ENCODE peak calls at places on chromosomes 11 and 22, in seven cellular contexts. I is fibroblast of lung, N is psoas muscle, J is adrenal gland, D is PC-3, Q is SK-N-SH, K is H1. Z is an unnamed sample.

GRCh38 chr11:113647856-113648255 is 58.3 kb downstream of the TMPRSS5 start:
- DNase-seq in Q (no peak), K (no peak), D (no peak), N (no peak), J (no peak), I (no peak), Z (no peak)

GRCh38 chr11:86151188-86152005 is 82.5 kb upstream of the PICALM start:
- DNase-seq in J (no peak), Q (no peak), N (no peak), I (peak), K (no peak), D (peak), Z (peak)

GRCh38 chr22:45997077-45997774 is 20.3 kb upstream of the WNT7B start:
- DNase-seq in I (peak), K (no peak), J (peak), D (peak), Q (no peak), N (peak), Z (peak)

GRCh38 chr22:32623943-32624342 is 149.3 kb downstream of the FBXO7 start:
- DNase-seq in D (no peak), I (peak), N (peak), K (no peak), J (peak), Q (no peak), Z (no peak)

GRCh38 chr11:122305018-122305417 is 189.0 kb upstream of the BLID start:
- DNase-seq in I (no peak), D (no peak), Q (no peak), J (no peak), N (no peak), K (no peak), Z (no peak)

GRCh38 chr11:128269466-128269865 is 317.9 kb downstream of the ETS1 start:
- DNase-seq in D (no peak), Q (no peak), I (no peak), K (no peak), N (no peak), J (no peak), Z (no peak)

GRCh38 chr22:41682033-41682807 is 6.4 kb downstream of the SNU13 start:
- DNase-seq in D (peak), Q (peak), I (peak), K (no peak), J (peak), N (peak), Z (peak)

GRCh38 chr11:117019871-117020270 is 78.4 kb downstream of the SIK3 start:
- DNase-seq in I (no peak), D (no peak), N (no peak), J (no peak), K (no peak), Q (no peak), Z (no peak)

GRCh38 chr11:123247813-123248379 is 52.8 kb upstream of the CLMP start:
- DNase-seq in D (no peak), I (no peak), J (no peak), Q (peak), N (no peak), K (no peak), Z (no peak)

GRCh38 chr11:126152586-126152985 is 58.9 kb downstream of the RPUSD4 start:
- DNase-seq in J (no peak), N (no peak), D (peak), Q (no peak), K (no peak), I (no peak), Z (no peak)

GRCh38 chr22:32991353-32992115 is 66.6 kb downstream of the SYN3 start:
- DNase-seq in Q (peak), N (peak), I (peak), K (no peak), D (no peak), J (peak), Z (peak)

GRCh38 chr11:111047376-111047775 is 198.1 kb upstream of the POU2AF2 start:
- DNase-seq in J (no peak), Q (no peak), K (no peak), I (peak), N (no peak), D (no peak), Z (no peak)

GRCh38 chr22:49524362-49524761 is 303.3 kb downstream of the BRD1 start:
- DNase-seq in I (no peak), Q (no peak), J (no peak), D (no peak), N (no peak), K (no peak), Z (no peak)

GRCh38 chr22:50267591-50268390 is 2.4 kb downstream of the MAPK11 start:
- DNase-seq in N (peak), J (peak), D (no peak), K (no peak), Q (peak), I (peak), Z (no peak)

GRCh38 chr11:128207861-128208321 is 379.5 kb downstream of the ETS1 start:
- DNase-seq in N (no peak), J (no peak), Q (no peak), K (no peak), D (peak), I (peak), Z (no peak)

GRCh38 chr11:117572129-117572528 is 224.9 kb downstream of the DSCAML1 start:
- DNase-seq in I (no peak), Q (no peak), N (no peak), K (no peak), D (no peak), J (no peak), Z (no peak)

GRCh38 chr22:39530692-39531331 is 1.7 kb downstream of the RPS19BP1 start:
- DNase-seq in Q (peak), I (peak), D (peak), N (no peak), J (peak), K (no peak), Z (no peak)

GRCh38 chr22:43078522-43078921 is 10.7 kb downstream of the TTLL1 start:
- DNase-seq in D (no peak), I (no peak), N (no peak), J (no peak), K (no peak), Q (no peak), Z (no peak)

GRCh38 chr11:512895-513595 is 6.0 kb upstream of the RNH1 start:
- DNase-seq in I (no peak), N (no peak), K (no peak), J (no peak), D (no peak), Q (no peak), Z (no peak)

GRCh38 chr11:72786305-72787261 is 7.3 kb downstream of the STARD10 start:
- DNase-seq in I (no peak), K (no peak), D (peak), Q (no peak), J (no peak), N (no peak), Z (no peak)

GRCh38 chr22:43044402-43044801 is 29.5 kb upstream of the PACSIN2 start:
- DNase-seq in I (no peak), K (no peak), Q (no peak), D (no peak), J (no peak), N (no peak), Z (no peak)

GRCh38 chr11:5713695-5714094 is 22.6 kb upstream of the OR56B1 start:
- DNase-seq in D (no peak), I (no peak), Q (no peak), N (no peak), K (no peak), J (no peak), Z (no peak)

GRCh38 chr11:2383823-2384722 is 7.0 kb downstream of the CD81 start:
- DNase-seq in D (no peak), K (no peak), N (peak), I (no peak), Q (no peak), J (no peak), Z (no peak)

GRCh38 chr22:25942126-25942988 is 200.4 kb downstream of the MYO18B start:
- DNase-seq in K (no peak), N (no peak), D (no peak), J (no peak), Q (no peak), I (no peak), Z (no peak)

GRCh38 chr11:72239296-72239848 is 4.6 kb downstream of the PHOX2A start:
- DNase-seq in K (no peak), I (peak), N (peak), D (peak), Q (peak), J (no peak), Z (no peak)

GRCh38 chr11:2928605-2929510 is at the start of gene PHLDA2:
- DNase-seq in J (no peak), Q (peak), D (peak), N (peak), K (no peak), I (peak), Z (no peak)

GRCh38 chr22:31872209-31872608 is 72.1 kb upstream of the YWHAH start:
- DNase-seq in D (no peak), N (no peak), Q (peak), I (no peak), K (no peak), J (no peak), Z (no peak)

GRCh38 chr22:36729321-36729720 is 25.8 kb upstream of the CACNG2 start:
- DNase-seq in K (no peak), J (no peak), N (no peak), D (no peak), I (no peak), Q (no peak), Z (peak)

GRCh38 chr22:46893281-46894020 is 131.0 kb downstream of the TBC1D22A start:
- DNase-seq in N (no peak), D (no peak), J (no peak), Q (no peak), K (no peak), I (no peak), Z (peak)

GRCh38 chr22:23684561-23685031 is 6.2 kb upstream of the RGL4 start:
- DNase-seq in N (no peak), I (peak), J (peak), K (no peak), D (no peak), Q (no peak), Z (no peak)

GRCh38 chr11:84788220-84788619 is 838.9 kb downstream of the DLG2 start:
- DNase-seq in Q (no peak), N (no peak), J (no peak), K (no peak), D (peak), I (no peak), Z (no peak)

GRCh38 chr11:63845305-63845704 is 6.4 kb downstream of the MARK2 start:
- DNase-seq in Q (no peak), K (no peak), D (peak), J (peak), N (no peak), I (peak), Z (no peak)

GRCh38 chr11:12880327-12880726 is 128.8 kb upstream of the RASSF10 start:
- DNase-seq in J (no peak), D (no peak), Q (no peak), K (no peak), I (no peak), N (no peak), Z (no peak)

DNA sequence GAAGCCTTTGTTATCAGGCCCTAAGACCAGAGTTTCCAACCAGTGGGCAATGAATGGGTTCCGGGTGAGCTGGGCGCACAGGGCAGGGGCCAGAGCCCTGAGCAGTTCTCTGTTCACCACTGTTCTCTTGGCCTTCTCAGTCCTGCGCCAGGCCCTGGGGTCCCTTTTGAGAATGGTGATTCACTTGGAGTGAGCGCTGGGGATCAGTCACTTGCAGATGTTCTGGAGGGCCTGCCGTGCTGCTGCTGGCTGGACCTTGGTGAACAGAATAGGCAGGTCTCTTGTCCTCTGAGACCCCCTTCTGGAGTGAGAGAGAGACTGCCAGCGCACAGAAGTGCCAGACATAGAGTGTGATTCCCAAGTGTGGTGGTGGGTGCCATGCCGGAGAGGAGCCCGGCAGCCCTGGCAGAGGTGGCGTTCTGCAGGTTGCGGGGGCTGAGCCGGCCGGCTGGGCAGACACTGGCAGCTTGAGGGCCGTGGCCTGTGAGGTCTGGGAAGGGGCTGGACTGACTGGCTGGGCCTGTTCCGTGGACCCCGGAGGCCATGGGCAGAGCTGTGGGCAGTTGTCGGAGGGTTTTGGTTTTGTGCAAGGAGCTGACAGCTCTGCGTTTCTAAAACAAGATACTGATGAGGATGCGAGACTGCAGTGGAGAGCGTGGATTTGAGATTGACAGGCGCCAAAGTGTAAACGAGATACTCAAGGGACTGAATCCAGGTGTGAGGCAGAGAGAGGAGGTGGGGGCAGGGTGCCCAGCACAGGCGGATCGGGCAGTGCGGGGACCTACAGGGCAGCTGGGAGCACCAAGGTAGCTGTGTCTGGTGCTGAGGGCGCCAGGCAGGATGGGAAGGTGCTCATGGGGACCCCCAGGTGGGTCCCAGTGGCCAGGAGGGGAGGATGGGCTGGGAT is 12.3 kb downstream of the TPCN2 start:
- DNase-seq in I (no peak), Q (no peak), N (no peak), K (no peak), D (no peak), J (no peak), Z (no peak)
- TF ChIP-seq CTCF in I (no peak), Q (no peak), N (no peak), K (peak), D (no peak), J (no peak), Z (no peak)

DNA sequence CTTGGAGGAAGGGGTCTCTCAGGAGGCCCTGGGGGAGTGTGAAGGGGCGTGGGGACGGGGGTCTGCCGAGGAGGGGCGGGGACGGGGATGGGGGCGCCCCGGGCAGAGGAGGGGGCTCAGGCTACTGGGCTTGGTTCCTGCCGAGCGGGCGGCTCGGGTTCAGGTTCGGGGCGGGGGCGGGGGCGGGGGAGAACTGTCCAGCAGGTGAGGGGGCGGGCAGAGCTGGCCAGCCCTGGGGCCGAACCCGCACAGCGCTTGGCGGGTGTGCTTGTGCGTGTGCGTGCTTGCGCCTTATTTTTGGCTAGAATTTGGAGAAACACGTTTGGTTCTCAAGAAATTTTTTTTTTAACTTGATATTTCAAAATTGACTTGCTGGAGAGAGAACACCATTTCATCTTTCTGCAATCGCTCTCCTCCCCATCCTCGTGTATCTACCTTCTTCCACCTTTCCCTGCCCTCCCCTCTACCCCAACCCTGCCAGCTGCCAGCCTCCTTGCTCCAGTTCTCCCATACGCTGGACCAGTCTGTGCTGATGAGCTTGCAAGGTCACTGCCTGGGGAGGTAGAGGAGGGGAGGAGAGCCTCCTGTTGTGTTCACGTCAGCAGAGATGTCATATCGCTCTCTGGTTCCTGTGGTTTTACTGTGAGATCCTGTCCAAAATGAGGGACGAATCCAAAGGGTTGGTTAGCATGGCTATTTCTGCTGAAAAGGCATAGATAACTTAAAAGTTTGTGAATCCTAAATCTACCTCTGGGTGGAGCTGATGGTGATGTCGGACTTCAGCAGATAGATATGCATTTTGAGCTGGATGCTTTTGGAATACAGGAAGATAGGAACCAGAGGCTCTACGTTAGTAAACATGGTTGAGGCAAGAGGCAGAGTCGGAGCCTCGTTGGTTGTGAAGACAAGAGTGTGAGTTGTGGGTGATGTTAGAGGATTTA is 668 bp downstream of the MADD start:
- DNase-seq in D (peak), Q (peak), I (peak), K (no peak), J (peak), N (no peak), Z (no peak)
- TF ChIP-seq CTCF in D (peak), Q (peak), I (no peak), K (no peak), J (no peak), N (no peak), Z (peak)

GRCh38 chr11:100557830-100558611 is 129.1 kb upstream of the ARHGAP42 start:
- DNase-seq in I (peak), K (no peak), N (no peak), J (no peak), Q (no peak), D (peak), Z (no peak)
- TF ChIP-seq CTCF in I (no peak), K (no peak), N (no peak), J (no peak), Q (no peak), D (no peak), Z (no peak)

GRCh38 chr11:17894929-17895658 is 117.8 kb downstream of the SERGEF start:
- DNase-seq in J (no peak), Q (peak), D (no peak), K (no peak), N (no peak), I (peak), Z (no peak)

GRCh38 chr11:17887779-17888178 is 125.1 kb downstream of the SERGEF start:
- DNase-seq in Q (no peak), N (no peak), D (no peak), K (no peak), I (no peak), J (no peak), Z (no peak)

GRCh38 chr11:17892409-17892808 is 120.4 kb downstream of the SERGEF start:
- DNase-seq in I (no peak), N (no peak), Q (no peak), J (no peak), K (no peak), D (no peak), Z (no peak)

GRCh38 chr11:17890333-17890732 is 122.5 kb downstream of the SERGEF start:
- DNase-seq in D (peak), N (no peak), Q (no peak), I (peak), J (no peak), K (no peak), Z (no peak)
- TF ChIP-seq CTCF in D (peak), N (no peak), Q (peak), I (peak), J (peak), K (no peak), Z (peak)

GRCh38 chr11:60128376-60128775 is 39.9 kb downstream of the MS4A2 start:
- DNase-seq in N (no peak), J (no peak), Q (no peak), I (no peak), K (no peak), D (no peak), Z (no peak)

GRCh38 chr11:60131943-60132342 is 43.5 kb downstream of the MS4A2 start:
- DNase-seq in K (no peak), N (no peak), J (no peak), D (no peak), I (no peak), Q (no peak), Z (no peak)

GRCh38 chr11:60129853-60130252 is 41.4 kb downstream of the MS4A2 start:
- DNase-seq in D (no peak), N (no peak), J (no peak), I (no peak), Q (no peak), K (no peak), Z (no peak)

GRCh38 chr11:60127311-60127811 is 38.9 kb downstream of the MS4A2 start:
- DNase-seq in D (peak), I (no peak), K (no peak), J (no peak), N (no peak), Q (no peak), Z (no peak)

DNA sequence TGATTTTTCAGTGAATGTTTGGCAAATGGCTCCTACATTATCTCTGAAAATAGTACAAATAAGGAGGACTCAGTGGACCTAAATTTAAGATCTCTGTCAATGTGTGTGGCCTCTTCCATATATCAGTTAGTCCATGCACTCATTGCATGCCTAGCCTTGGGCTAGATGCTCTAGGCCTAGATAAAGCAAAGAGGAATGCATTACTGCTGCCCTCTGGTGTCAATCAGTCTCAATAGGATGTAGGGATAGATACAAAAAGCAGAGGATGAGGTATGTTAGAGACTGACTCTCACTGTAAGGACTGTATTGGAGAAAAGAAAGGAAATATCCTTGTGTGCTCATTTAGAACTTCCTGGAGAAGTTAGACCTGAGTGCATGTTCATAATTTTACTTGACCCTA is 42.0 kb downstream of the MS4A2 start:
- DNase-seq in J (no peak), I (no peak), N (no peak), K (peak), D (peak), Q (peak), Z (no peak)
- TF ChIP-seq CTCF in J (peak), I (no peak), N (no peak), K (peak), D (peak), Q (peak), Z (peak)

DNA sequence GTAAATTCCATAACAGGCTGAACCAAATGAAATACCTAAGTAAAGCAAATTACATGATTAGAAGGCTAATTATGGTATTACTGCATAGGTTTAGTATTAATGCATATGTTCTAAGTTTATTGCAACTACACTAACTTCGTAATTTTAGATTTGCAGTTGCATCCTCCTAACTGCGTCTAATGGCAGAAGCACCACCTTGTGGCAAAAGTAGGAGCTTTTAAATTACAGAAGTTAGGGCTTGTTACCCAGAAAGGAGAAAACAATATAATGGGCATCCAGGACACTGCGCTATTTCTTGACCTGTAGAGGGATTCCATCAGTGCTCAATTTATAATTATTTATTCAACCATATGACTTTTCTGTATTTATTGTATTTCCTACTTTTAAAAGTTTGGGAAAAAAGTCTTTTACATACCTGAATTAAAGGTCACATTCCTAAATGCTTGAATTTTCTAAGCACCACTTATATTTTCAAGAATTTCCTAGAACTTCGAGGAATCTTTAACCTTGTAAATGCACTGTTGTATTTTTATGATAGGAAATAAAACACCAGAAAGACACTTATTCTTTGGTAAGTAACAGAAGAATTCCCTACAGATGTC is 16.3 kb upstream of the GPR83 start:
- DNase-seq in I (peak), N (no peak), K (no peak), D (peak), J (no peak), Q (peak), Z (no peak)
- TF ChIP-seq CTCF in I (peak), N (peak), K (peak), D (peak), J (peak), Q (peak), Z (peak)